ENCODE peak calls at places on chromosomes 5 and 9, in eight cellular contexts. K, A, L, V, N, J, G and B are unnamed samples.

GRCh38 chr5:169004551-169004950 is 296.4 kb downstream of the SLIT3 start:
- DNase-seq in L (no peak), N (no peak), V (no peak), J (no peak), A (no peak), K (no peak), G (no peak), B (no peak)

GRCh38 chr5:91403404-91403803 is 20.3 kb upstream of the ARRDC3 start:
- DNase-seq in V (no peak), G (no peak), J (no peak), L (no peak), A (no peak), K (no peak), N (no peak), B (no peak)

GRCh38 chr5:535781-536698 is 11.8 kb upstream of the SLC9A3 start:
- DNase-seq in K (no peak), G (no peak), N (no peak), J (no peak), L (no peak), A (no peak), V (no peak), B (no peak)

GRCh38 chr5:98041661-98042060 is 731.8 kb upstream of the RGMB start:
- DNase-seq in J (no peak), G (no peak), L (no peak), K (no peak), V (no peak), N (no peak), A (no peak), B (no peak)

GRCh38 chr5:140145818-140146522 is 20.2 kb downstream of the IGIP start:
- DNase-seq in A (peak), G (no peak), J (peak), L (peak), K (no peak), N (peak), V (peak), B (peak)

GRCh38 chr9:36436909-36437308 is 36.8 kb upstream of the RNF38 start:
- DNase-seq in J (no peak), L (peak), G (no peak), N (no peak), A (peak), V (no peak), K (no peak), B (no peak)

GRCh38 chr5:129670944-129671343 is 77.0 kb upstream of the MINAR2 start:
- DNase-seq in K (peak), L (peak), G (no peak), V (no peak), N (no peak), J (no peak), A (no peak), B (peak)

GRCh38 chr5:149666212-149666852 is 63.8 kb upstream of the PPARGC1B start:
- DNase-seq in J (no peak), K (no peak), A (no peak), G (no peak), N (no peak), V (no peak), L (peak), B (peak)

GRCh38 chr5:140109818-140110733 is 3.8 kb upstream of the PURA start:
- DNase-seq in K (no peak), N (no peak), A (no peak), J (no peak), L (no peak), G (no peak), V (no peak), B (no peak)

GRCh38 chr9:7387844-7388243 is 411.7 kb downstream of the DMAC1 start:
- DNase-seq in N (no peak), A (no peak), J (no peak), L (no peak), G (no peak), K (no peak), V (no peak), B (no peak)

GRCh38 chr9:134258828-134259546 is 67.3 kb upstream of the RXRA start:
- DNase-seq in N (no peak), L (no peak), V (no peak), A (no peak), G (no peak), J (no peak), K (no peak), B (no peak)

GRCh38 chr5:83891261-83891660 is 170.6 kb upstream of the HAPLN1 start:
- DNase-seq in L (no peak), V (no peak), N (no peak), G (no peak), J (no peak), K (no peak), A (no peak), B (no peak)

GRCh38 chr5:55860268-55860667 is 9.1 kb downstream of the IL31RA start:
- DNase-seq in J (no peak), K (no peak), N (no peak), L (no peak), G (no peak), V (no peak), A (no peak), B (no peak)

GRCh38 chr9:129716091-129716490 is 36.8 kb downstream of the PTGES start:
- DNase-seq in N (no peak), J (no peak), G (no peak), V (no peak), L (no peak), K (no peak), A (no peak), B (no peak)

GRCh38 chr5:150289551-150290390 is at the start of gene CAMK2A:
- DNase-seq in K (no peak), N (no peak), J (peak), L (no peak), V (no peak), G (no peak), A (no peak), B (no peak)

GRCh38 chr9:106862115-106862945 is 636 bp upstream of the ZNF462 start:
- DNase-seq in N (peak), G (peak), V (no peak), A (peak), L (peak), J (peak), K (no peak), B (peak)

GRCh38 chr9:113587471-113588031 is 124.0 kb downstream of the RGS3 start:
- DNase-seq in N (peak), A (peak), V (peak), L (no peak), G (no peak), K (no peak), J (no peak), B (no peak)

GRCh38 chr5:80083115-80083890 is 48.2 kb downstream of the THBS4 start:
- DNase-seq in V (no peak), J (peak), A (peak), N (no peak), G (no peak), L (peak), K (peak), B (peak)

GRCh38 chr5:42547146-42547545 is 123.9 kb downstream of the GHR start:
- DNase-seq in A (no peak), K (no peak), L (peak), G (no peak), N (no peak), J (no peak), V (no peak), B (peak)

GRCh38 chr9:2271426-2271825 is 256.3 kb downstream of the SMARCA2 start:
- DNase-seq in J (no peak), V (no peak), N (no peak), A (peak), L (peak), G (peak), K (no peak), B (peak)